ENCODE peak calls at places on chromosome 5, in five cellular contexts. One of them, this sample, is unnamed.

GRCh38 chr5:173920024-173920753 is 32.0 kb downstream of the CPEB4 start:
- DNase-seq in cardiac muscle cell: peak; percentile 12
- DNase-seq in body of pancreas: no peak
- DNase-seq in left ventricle myocardium inferior: no peak
- DNase-seq in brain microvascular endothelial cell: no peak
- DNase-seq in this sample: no peak

GRCh38 chr5:31324832-31325231 is 131.3 kb downstream of the CDH6 start:
- DNase-seq in cardiac muscle cell: no peak
- DNase-seq in body of pancreas: no peak
- DNase-seq in left ventricle myocardium inferior: no peak
- DNase-seq in brain microvascular endothelial cell: no peak
- DNase-seq in this sample: no peak

GRCh38 chr5:59587489-59588337 is 305.8 kb downstream of the PDE4D start:
- DNase-seq in cardiac muscle cell: peak; percentile 87
- DNase-seq in body of pancreas: peak; percentile 26
- DNase-seq in left ventricle myocardium inferior: peak; percentile 49
- DNase-seq in brain microvascular endothelial cell: peak; percentile 74
- DNase-seq in this sample: no peak

GRCh38 chr5:175321927-175322532 is 122.0 kb downstream of the DRD1 start:
- DNase-seq in cardiac muscle cell: peak; percentile 8
- DNase-seq in body of pancreas: peak; percentile 16
- DNase-seq in left ventricle myocardium inferior: no peak
- DNase-seq in brain microvascular endothelial cell: peak; percentile 2
- DNase-seq in this sample: no peak

GRCh38 chr5:36958612-36959011 is 82.0 kb downstream of the NIPBL start:
- DNase-seq in cardiac muscle cell: no peak
- DNase-seq in body of pancreas: no peak
- DNase-seq in left ventricle myocardium inferior: no peak
- DNase-seq in brain microvascular endothelial cell: no peak
- DNase-seq in this sample: no peak

GRCh38 chr5:42915306-42915866 is 103.7 kb upstream of the SELENOP start:
- DNase-seq in cardiac muscle cell: no peak
- DNase-seq in body of pancreas: no peak
- DNase-seq in left ventricle myocardium inferior: no peak
- DNase-seq in brain microvascular endothelial cell: no peak
- DNase-seq in this sample: no peak

GRCh38 chr5:167699434-167699833 is 592.0 kb upstream of the WWC1 start:
- DNase-seq in cardiac muscle cell: peak; percentile 97
- DNase-seq in body of pancreas: no peak
- DNase-seq in left ventricle myocardium inferior: no peak
- DNase-seq in brain microvascular endothelial cell: peak; percentile 99
- DNase-seq in this sample: no peak

GRCh38 chr5:15674716-15675115 is 174.7 kb downstream of the FBXL7 start:
- DNase-seq in cardiac muscle cell: no peak
- DNase-seq in body of pancreas: no peak
- DNase-seq in left ventricle myocardium inferior: no peak
- DNase-seq in brain microvascular endothelial cell: no peak
- DNase-seq in this sample: no peak

GRCh38 chr5:143186623-143187022 is 216.9 kb downstream of the NR3C1 start:
- DNase-seq in cardiac muscle cell: no peak
- DNase-seq in body of pancreas: no peak
- DNase-seq in left ventricle myocardium inferior: no peak
- DNase-seq in brain microvascular endothelial cell: no peak
- DNase-seq in this sample: no peak
- H3K27ac ChIP-seq in cardiac muscle cell: no peak overlapping the region
- H3K27ac ChIP-seq in body of pancreas: no peak overlapping the region
- H3K27ac ChIP-seq in left ventricle myocardium inferior: no peak overlapping the region
- H3K27ac ChIP-seq in brain microvascular endothelial cell: no peak overlapping the region
- H3K27ac ChIP-seq in this sample: no peak overlapping the region

GRCh38 chr5:38845555-38846378 is at the start of gene OSMR:
- DNase-seq in cardiac muscle cell: peak; percentile 100
- DNase-seq in body of pancreas: peak; percentile 90
- DNase-seq in left ventricle myocardium inferior: peak; percentile 92
- DNase-seq in brain microvascular endothelial cell: peak; percentile 96
- DNase-seq in this sample: peak; percentile 99

GRCh38 chr5:38847549-38848341 is 1.9 kb downstream of the OSMR start:
- DNase-seq in cardiac muscle cell: no peak
- DNase-seq in body of pancreas: no peak
- DNase-seq in left ventricle myocardium inferior: no peak
- DNase-seq in brain microvascular endothelial cell: no peak
- DNase-seq in this sample: no peak

GRCh38 chr5:38846379-38846967 is 661 bp downstream of the OSMR start:
- DNase-seq in cardiac muscle cell: no peak
- DNase-seq in body of pancreas: no peak
- DNase-seq in left ventricle myocardium inferior: no peak
- DNase-seq in brain microvascular endothelial cell: no peak
- DNase-seq in this sample: no peak

GRCh38 chr5:38848637-38849036 is 2.8 kb downstream of the OSMR start:
- DNase-seq in cardiac muscle cell: no peak
- DNase-seq in body of pancreas: no peak
- DNase-seq in left ventricle myocardium inferior: no peak
- DNase-seq in brain microvascular endothelial cell: no peak
- DNase-seq in this sample: no peak

GRCh38 chr5:38843665-38844064 is 2.1 kb upstream of the OSMR start:
- DNase-seq in cardiac muscle cell: no peak
- DNase-seq in body of pancreas: no peak
- DNase-seq in left ventricle myocardium inferior: no peak
- DNase-seq in brain microvascular endothelial cell: no peak
- DNase-seq in this sample: no peak
- TF ChIP-seq CTCF in cardiac muscle cell: no peak
- TF ChIP-seq CTCF in body of pancreas: no peak
- TF ChIP-seq CTCF in left ventricle myocardium inferior: no peak
- TF ChIP-seq CTCF in brain microvascular endothelial cell: no peak
- TF ChIP-seq CTCF in this sample: no peak

GRCh38 chr5:132363431-132364112 is 5.9 kb upstream of the SLC22A5 start:
- DNase-seq in cardiac muscle cell: peak; percentile 87
- DNase-seq in body of pancreas: no peak
- DNase-seq in left ventricle myocardium inferior: no peak
- DNase-seq in brain microvascular endothelial cell: peak; percentile 95
- DNase-seq in this sample: no peak

GRCh38 chr5:132362086-132362485 is 7.4 kb upstream of the SLC22A5 start:
- DNase-seq in cardiac muscle cell: no peak
- DNase-seq in body of pancreas: no peak
- DNase-seq in left ventricle myocardium inferior: no peak
- DNase-seq in brain microvascular endothelial cell: no peak
- DNase-seq in this sample: no peak

GRCh38 chr5:132369012-132369470 is 469 bp upstream of the SLC22A5 start:
- DNase-seq in cardiac muscle cell: no peak
- DNase-seq in body of pancreas: no peak
- DNase-seq in left ventricle myocardium inferior: no peak
- DNase-seq in brain microvascular endothelial cell: no peak
- DNase-seq in this sample: no peak

GRCh38 chr5:132364319-132364718 is 5.2 kb upstream of the SLC22A5 start:
- DNase-seq in cardiac muscle cell: peak; percentile 87
- DNase-seq in body of pancreas: no peak
- DNase-seq in left ventricle myocardium inferior: no peak
- DNase-seq in brain microvascular endothelial cell: peak; percentile 23
- DNase-seq in this sample: no peak

DNA sequence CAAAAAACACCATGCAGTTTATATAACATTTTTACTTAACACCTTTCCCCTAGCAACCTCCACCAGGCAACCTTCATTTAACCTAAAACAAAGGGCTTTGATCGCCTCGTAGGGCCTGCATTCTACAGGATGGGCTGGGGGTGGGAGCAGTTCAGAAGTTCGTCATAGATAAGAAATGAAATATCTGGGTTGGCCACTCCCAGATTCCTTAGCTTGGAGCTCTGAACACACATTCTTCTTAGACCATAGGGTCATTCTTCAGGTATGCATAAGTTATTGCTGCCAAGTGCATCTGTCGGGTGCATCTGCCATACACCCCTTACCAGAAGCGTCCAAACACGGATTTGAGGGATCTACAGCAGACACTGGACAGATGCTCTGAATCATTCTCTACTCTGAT is 4.3 kb upstream of the SLC22A5 start:
- DNase-seq in cardiac muscle cell: peak; percentile 79
- DNase-seq in body of pancreas: no peak
- DNase-seq in left ventricle myocardium inferior: no peak
- DNase-seq in brain microvascular endothelial cell: peak; percentile 83
- DNase-seq in this sample: no peak
- H3K27ac ChIP-seq in cardiac muscle cell: no peak overlapping the region
- H3K27ac ChIP-seq in body of pancreas: peak overlapping the region; percentile 55
- H3K27ac ChIP-seq in left ventricle myocardium inferior: peak overlapping the region; percentile 89
- H3K27ac ChIP-seq in brain microvascular endothelial cell: peak overlapping the region; percentile 36
- H3K27ac ChIP-seq in this sample: no peak overlapping the region

GRCh38 chr5:72246239-72246580 is 73.8 kb downstream of the MRPS27 start:
- DNase-seq in cardiac muscle cell: no peak
- DNase-seq in body of pancreas: no peak
- DNase-seq in left ventricle myocardium inferior: no peak
- DNase-seq in brain microvascular endothelial cell: peak; percentile 25
- DNase-seq in this sample: no peak
- TF ChIP-seq CTCF in cardiac muscle cell: no peak
- TF ChIP-seq CTCF in body of pancreas: no peak
- TF ChIP-seq CTCF in left ventricle myocardium inferior: no peak
- TF ChIP-seq CTCF in brain microvascular endothelial cell: peak; percentile 73
- TF ChIP-seq CTCF in this sample: no peak

DNA sequence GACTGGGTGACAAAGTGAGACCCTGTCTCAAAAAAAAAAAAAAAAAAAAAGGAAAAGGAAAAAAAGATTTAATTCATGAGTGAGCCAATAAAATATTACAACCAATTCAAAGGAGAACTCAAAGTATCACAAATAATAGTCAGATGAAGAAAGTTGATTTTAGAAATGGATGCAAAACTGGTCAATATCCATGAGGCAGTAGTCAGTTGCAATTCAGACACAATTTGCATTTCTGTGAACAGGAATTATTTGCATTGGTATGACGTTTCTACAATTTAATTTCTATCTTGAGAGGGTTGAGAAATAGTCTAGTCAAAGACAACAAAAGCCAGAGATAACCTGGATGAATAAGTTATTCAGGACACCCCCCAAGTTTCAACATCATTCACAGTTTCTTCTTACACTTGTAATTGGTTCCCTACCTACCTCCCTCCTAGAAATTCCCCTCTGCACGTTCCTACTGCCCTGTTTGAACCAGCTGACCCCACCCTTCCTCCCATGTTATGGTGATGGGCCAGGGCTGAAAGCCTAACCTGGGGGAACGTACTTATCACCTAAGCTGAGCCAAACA is 28.6 kb upstream of the CDKN2AIPNL start:
- DNase-seq in cardiac muscle cell: no peak
- DNase-seq in body of pancreas: no peak
- DNase-seq in left ventricle myocardium inferior: no peak
- DNase-seq in brain microvascular endothelial cell: no peak
- DNase-seq in this sample: no peak
- H3K27ac ChIP-seq in cardiac muscle cell: no peak overlapping the region
- H3K27ac ChIP-seq in body of pancreas: no peak overlapping the region
- H3K27ac ChIP-seq in left ventricle myocardium inferior: no peak overlapping the region
- H3K27ac ChIP-seq in brain microvascular endothelial cell: no peak overlapping the region
- H3K27ac ChIP-seq in this sample: no peak overlapping the region

DNA sequence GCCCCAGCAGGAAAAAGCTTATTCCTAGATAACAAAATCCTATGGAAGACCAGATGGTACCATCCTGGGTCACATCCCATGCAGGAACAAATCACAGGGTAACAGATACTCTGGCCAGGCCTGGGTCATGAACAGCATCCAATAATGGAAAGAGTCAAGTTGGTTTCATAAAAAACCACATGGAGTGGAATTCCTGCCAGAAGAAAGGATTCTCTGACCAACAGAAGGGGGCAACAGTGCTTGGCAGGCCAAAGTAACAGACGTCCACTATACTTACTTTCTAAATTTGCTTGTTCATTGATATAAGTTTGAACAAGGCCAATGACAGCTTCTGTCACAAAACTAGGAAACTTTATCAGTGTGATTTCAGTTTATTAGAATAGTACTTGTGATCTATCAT is 273.5 kb downstream of the ARRDC3 start:
- DNase-seq in cardiac muscle cell: peak; percentile 41
- DNase-seq in body of pancreas: no peak
- DNase-seq in left ventricle myocardium inferior: no peak
- DNase-seq in brain microvascular endothelial cell: peak; percentile 11
- DNase-seq in this sample: no peak
- TF ChIP-seq CTCF in cardiac muscle cell: peak; percentile 30
- TF ChIP-seq CTCF in body of pancreas: no peak
- TF ChIP-seq CTCF in left ventricle myocardium inferior: no peak
- TF ChIP-seq CTCF in brain microvascular endothelial cell: peak; percentile 60
- TF ChIP-seq CTCF in this sample: no peak

GRCh38 chr5:18736051-18736398 is 1101.8 kb downstream of the TAF11L14 start:
- DNase-seq in cardiac muscle cell: no peak
- DNase-seq in body of pancreas: no peak
- DNase-seq in left ventricle myocardium inferior: no peak
- DNase-seq in brain microvascular endothelial cell: no peak
- DNase-seq in this sample: no peak
- H3K27ac ChIP-seq in cardiac muscle cell: no peak overlapping the region
- H3K27ac ChIP-seq in body of pancreas: no peak overlapping the region
- H3K27ac ChIP-seq in left ventricle myocardium inferior: no peak overlapping the region
- H3K27ac ChIP-seq in brain microvascular endothelial cell: no peak overlapping the region
- H3K27ac ChIP-seq in this sample: no peak overlapping the region

GRCh38 chr5:9951861-9952260 is 297.8 kb downstream of the ATPSCKMT start:
- DNase-seq in cardiac muscle cell: no peak
- DNase-seq in body of pancreas: no peak
- DNase-seq in left ventricle myocardium inferior: no peak
- DNase-seq in brain microvascular endothelial cell: no peak
- DNase-seq in this sample: no peak

GRCh38 chr5:9947944-9948343 is 301.7 kb downstream of the ATPSCKMT start:
- DNase-seq in cardiac muscle cell: peak; percentile 40
- DNase-seq in body of pancreas: no peak
- DNase-seq in left ventricle myocardium inferior: no peak
- DNase-seq in brain microvascular endothelial cell: no peak
- DNase-seq in this sample: no peak

DNA sequence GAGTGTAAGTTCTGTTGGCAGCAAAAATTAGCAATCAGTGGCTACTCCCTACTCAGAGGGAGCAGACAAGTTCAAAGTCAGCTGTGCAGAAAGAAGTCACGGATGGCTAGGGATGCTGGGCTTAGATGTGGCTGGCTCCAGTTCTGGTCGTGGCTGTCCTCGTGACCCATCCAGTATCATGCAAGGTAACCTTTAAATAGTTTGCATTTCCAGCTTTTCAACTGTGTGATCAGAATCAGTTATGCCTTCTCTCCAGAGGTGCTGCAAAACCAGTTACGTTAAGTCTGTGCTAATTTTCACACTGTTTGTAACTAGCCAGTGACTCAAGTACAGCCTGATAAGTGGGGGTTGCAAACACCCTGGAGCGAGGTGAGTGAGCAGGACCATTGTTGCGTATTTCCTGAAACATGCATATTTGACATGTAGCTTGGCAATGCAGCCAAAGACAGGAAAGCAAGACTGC is 302.4 kb downstream of the ATPSCKMT start:
- DNase-seq in cardiac muscle cell: peak; percentile 85
- DNase-seq in body of pancreas: no peak
- DNase-seq in left ventricle myocardium inferior: no peak
- DNase-seq in brain microvascular endothelial cell: no peak
- DNase-seq in this sample: no peak
- TF ChIP-seq CTCF in cardiac muscle cell: no peak
- TF ChIP-seq CTCF in body of pancreas: no peak
- TF ChIP-seq CTCF in left ventricle myocardium inferior: no peak
- TF ChIP-seq CTCF in brain microvascular endothelial cell: no peak
- TF ChIP-seq CTCF in this sample: no peak

GRCh38 chr5:160701403-160701802 is 150.6 kb downstream of the ATP10B start:
- DNase-seq in cardiac muscle cell: no peak
- DNase-seq in body of pancreas: no peak
- DNase-seq in left ventricle myocardium inferior: no peak
- DNase-seq in brain microvascular endothelial cell: no peak
- DNase-seq in this sample: no peak
- H3K27ac ChIP-seq in cardiac muscle cell: no peak overlapping the region
- H3K27ac ChIP-seq in body of pancreas: no peak overlapping the region
- H3K27ac ChIP-seq in left ventricle myocardium inferior: no peak overlapping the region
- H3K27ac ChIP-seq in brain microvascular endothelial cell: no peak overlapping the region
- H3K27ac ChIP-seq in this sample: no peak overlapping the region

GRCh38 chr5:133316346-133317343 is 264.8 kb downstream of the HSPA4 start:
- DNase-seq in cardiac muscle cell: no peak
- DNase-seq in body of pancreas: no peak
- DNase-seq in left ventricle myocardium inferior: no peak
- DNase-seq in brain microvascular endothelial cell: no peak
- DNase-seq in this sample: no peak
- TF ChIP-seq CTCF in cardiac muscle cell: no peak
- TF ChIP-seq CTCF in body of pancreas: no peak
- TF ChIP-seq CTCF in left ventricle myocardium inferior: no peak
- TF ChIP-seq CTCF in brain microvascular endothelial cell: peak; percentile 51
- TF ChIP-seq CTCF in this sample: no peak